ENCODE peak calls at places on chromosomes 3 and 15, in seven cellular contexts. O is neural progenitor cell, B is mucosa of descending colon, F is stomach, R is Peyer's patch, P is PC-3, T is IMR-90. Z is an unnamed sample.
A peak's percentile ranks its signal among the peaks of the same experiment; 100 is the strongest.

GRCh38 chr3:5165698-5166097 is 21.8 kb upstream of the EDEM1 start:
- DNase-seq in O (no peak), B (no peak), F (no peak), R (no peak), P (no peak), T (no peak), Z (no peak)

GRCh38 chr3:64321747-64322146 is 96.5 kb upstream of the PRICKLE2 start:
- DNase-seq in O (no peak), B (no peak), F (no peak), R (no peak), P (peak; percentile 61), T (peak; percentile 85), Z (peak; percentile 38)

GRCh38 chr3:77815467-77815866 is 775.6 kb downstream of the ROBO2 start:
- DNase-seq in O (peak; percentile 51), B (no peak), F (no peak), R (no peak), P (peak; percentile 50), T (no peak), Z (peak; percentile 37)

GRCh38 chr3:14531856-14532395 is 8.2 kb downstream of the GRIP2 start:
- DNase-seq in O (no peak), B (peak; percentile 19), F (no peak), R (no peak), P (no peak), T (no peak), Z (no peak)

GRCh38 chr3:149199474-149199873 is 22.2 kb downstream of the CP start:
- DNase-seq in O (no peak), B (no peak), F (no peak), R (no peak), P (peak; percentile 62), T (peak; percentile 68), Z (no peak)

GRCh38 chr15:66955871-66956585 is 109.4 kb upstream of the SMAD3 start:
- DNase-seq in O (no peak), B (no peak), F (no peak), R (no peak), P (peak; percentile 90), T (peak; percentile 80), Z (no peak)

GRCh38 chr3:190260301-190260700 is 61.9 kb downstream of the CLDN1 start:
- DNase-seq in O (no peak), B (no peak), F (no peak), R (no peak), P (no peak), T (peak; percentile 15), Z (no peak)

GRCh38 chr3:77084511-77084910 is 44.6 kb downstream of the ROBO2 start:
- DNase-seq in O (no peak), B (no peak), F (no peak), R (no peak), P (no peak), T (no peak), Z (no peak)

GRCh38 chr15:39578851-39579486 is 1.9 kb upstream of the THBS1 start:
- DNase-seq in O (peak; percentile 50), B (no peak), F (no peak), R (no peak), P (no peak), T (peak; percentile 52), Z (no peak)

GRCh38 chr3:112392393-112393359 is 59.7 kb downstream of the CD200 start:
- DNase-seq in O (no peak), B (no peak), F (no peak), R (no peak), P (no peak), T (no peak), Z (no peak)

GRCh38 chr15:100457201-100457600 is 71.5 kb downstream of the CERS3 start:
- DNase-seq in O (peak; percentile 24), B (no peak), F (no peak), R (no peak), P (no peak), T (peak; percentile 21), Z (no peak)

GRCh38 chr3:64916937-64917336 is 229.1 kb upstream of the ADAMTS9 start:
- DNase-seq in O (no peak), B (no peak), F (no peak), R (no peak), P (no peak), T (no peak), Z (no peak)

GRCh38 chr3:5690904-5691532 is 503.5 kb downstream of the EDEM1 start:
- DNase-seq in O (no peak), B (no peak), F (no peak), R (no peak), P (peak; percentile 32), T (no peak), Z (no peak)

GRCh38 chr15:65386886-65387285 is 9.1 kb upstream of the IGDCC3 start:
- DNase-seq in O (no peak), B (no peak), F (no peak), R (no peak), P (no peak), T (no peak), Z (no peak)

GRCh38 chr3:61057491-61057890 is 193.8 kb downstream of the FHIT start:
- DNase-seq in O (no peak), B (no peak), F (no peak), R (no peak), P (no peak), T (no peak), Z (no peak)

GRCh38 chr3:143358793-143359491 is 239.4 kb downstream of the CHST2 start:
- DNase-seq in O (no peak), B (no peak), F (no peak), R (no peak), P (peak; percentile 44), T (no peak), Z (no peak)

GRCh38 chr15:100330629-100331215 is 11.1 kb downstream of the ADAMTS17 start:
- DNase-seq in O (no peak), B (no peak), F (peak; percentile 25), R (no peak), P (no peak), T (no peak), Z (no peak)

GRCh38 chr3:197701851-197702250 is 34.9 kb downstream of the RUBCN start:
- DNase-seq in O (no peak), B (no peak), F (no peak), R (no peak), P (no peak), T (no peak), Z (no peak)

GRCh38 chr3:120274739-120275167 is 10.3 kb downstream of the GPR156 start:
- DNase-seq in O (no peak), B (no peak), F (peak; percentile 61), R (no peak), P (no peak), T (peak; percentile 25), Z (no peak)

GRCh38 chr15:101406796-101407195 is 82.7 kb downstream of the PCSK6 start:
- DNase-seq in O (no peak), B (no peak), F (peak; percentile 7), R (no peak), P (no peak), T (no peak), Z (no peak)

GRCh38 chr3:71905426-71905825 is 120.5 kb upstream of the PROK2 start:
- DNase-seq in O (no peak), B (no peak), F (no peak), R (peak; percentile 32), P (no peak), T (no peak), Z (no peak)

GRCh38 chr15:92603743-92604470 is 51.7 kb downstream of the FAM174B start:
- DNase-seq in O (no peak), B (no peak), F (no peak), R (no peak), P (peak; percentile 47), T (no peak), Z (no peak)

GRCh38 chr3:182983811-182984210 is 3.5 kb upstream of the DCUN1D1 start:
- DNase-seq in O (no peak), B (no peak), F (no peak), R (no peak), P (no peak), T (peak; percentile 36), Z (no peak)

GRCh38 chr15:33701304-33701696 is 267.0 kb upstream of the CHRM5 start:
- DNase-seq in O (no peak), B (no peak), F (no peak), R (no peak), P (peak; percentile 26), T (no peak), Z (no peak)
- TF ChIP-seq CTCF in O (no peak), B (no peak), F (no peak), R (no peak), P (no peak), T (no peak), Z (no peak)

GRCh38 chr15:89358435-89358754 is 23.8 kb upstream of the POLG start:
- DNase-seq in O (no peak), B (no peak), F (no peak), R (peak; percentile 52), P (no peak), T (no peak), Z (no peak)

GRCh38 chr15:89358755-89359439 is 24.3 kb upstream of the POLG start:
- DNase-seq in O (peak; percentile 88), B (peak; percentile 83), F (peak; percentile 81), R (peak; percentile 50), P (peak; percentile 83), T (peak; percentile 56), Z (peak; percentile 55)

GRCh38 chr15:89361451-89362202 is 27.0 kb upstream of the POLG start:
- DNase-seq in O (peak; percentile 93), B (no peak), F (peak; percentile 59), R (no peak), P (peak; percentile 57), T (peak; percentile 52), Z (peak; percentile 62)

GRCh38 chr15:89360294-89360971 is 25.8 kb upstream of the POLG start:
- DNase-seq in O (peak; percentile 81), B (no peak), F (no peak), R (no peak), P (no peak), T (no peak), Z (no peak)

DNA sequence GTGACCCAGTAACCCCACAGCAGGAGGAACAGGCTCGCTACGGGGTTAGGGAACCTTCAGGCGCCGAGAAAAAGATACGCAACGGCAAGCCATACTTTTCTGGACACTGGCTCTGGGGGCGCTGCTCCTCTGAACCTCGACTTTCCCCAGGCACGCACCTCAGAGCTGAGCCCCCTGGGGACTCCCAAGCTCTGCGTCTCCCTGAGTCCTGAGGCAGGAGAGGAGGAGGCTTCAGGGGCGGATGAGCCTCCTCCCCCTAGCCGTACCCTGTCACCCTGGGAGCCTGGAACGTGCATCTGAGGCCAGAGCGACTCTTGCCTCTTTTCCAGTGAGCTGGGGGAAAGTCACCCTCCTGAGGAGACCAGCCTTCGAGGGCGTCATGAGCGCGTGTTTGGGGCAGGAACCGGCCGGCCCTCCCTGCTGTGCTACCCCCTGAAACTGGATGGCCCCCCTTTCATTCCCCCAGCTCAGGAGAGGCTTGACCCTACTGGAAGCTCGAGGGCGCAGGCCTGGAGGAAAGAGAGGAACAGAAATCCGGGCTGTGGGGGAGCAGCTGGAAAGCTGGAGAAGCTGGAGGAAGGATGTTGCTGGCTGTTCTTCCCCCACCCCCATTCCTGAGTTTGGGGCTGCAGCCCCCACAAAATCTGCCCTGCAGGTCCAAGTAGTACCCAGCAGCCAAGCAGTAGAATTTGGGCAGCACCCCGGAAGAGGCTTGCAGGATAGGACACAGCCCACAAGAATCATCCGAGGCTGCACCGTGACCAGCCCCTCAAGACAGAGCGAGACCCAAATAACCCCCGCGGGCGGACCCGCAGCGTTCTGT is 25.1 kb upstream of the POLG start:
- DNase-seq in O (peak; percentile 35), B (no peak), F (no peak), R (no peak), P (no peak), T (no peak), Z (no peak)
- H3K4me1 ChIP-seq in O (peaks cover 17% of the 10 kb centered on the region), B (peaks cover 13% of the 10 kb centered on the region), F (peaks cover 27% of the 10 kb centered on the region), R (peaks cover 10% of the 10 kb centered on the region), P (peaks cover 3% of the 10 kb centered on the region), T (no peaks in the 10 kb centered on the region), Z (no peaks in the 10 kb centered on the region)

GRCh38 chr3:136211547-136211946 is 15.4 kb upstream of the MSL2 start:
- DNase-seq in O (no peak), B (no peak), F (no peak), R (no peak), P (no peak), T (no peak), Z (no peak)
- TF ChIP-seq CTCF in O (no peak), B (no peak), F (no peak), R (no peak), P (no peak), T (no peak), Z (no peak)

GRCh38 chr3:129180461-129180860 is 3.2 kb downstream of the CNBP start:
- DNase-seq in O (no peak), B (no peak), F (no peak), R (no peak), P (no peak), T (no peak), Z (no peak)
- H3K4me1 ChIP-seq in O (peaks cover 11% of the 10 kb centered on the region), B (peaks cover 65% of the 10 kb centered on the region), F (peaks cover 69% of the 10 kb centered on the region), R (peaks cover 32% of the 10 kb centered on the region), P (peaks cover 22% of the 10 kb centered on the region), T (peaks cover 5% of the 10 kb centered on the region), Z (peaks cover 14% of the 10 kb centered on the region)

Z was measured in Caco-2.